ENCODE peak calls at places on chromosomes 13 and 19, in six cellular contexts. C is stomach, X is IMR-90, T is H1, E is mammary epithelial cell, S is foreskin keratinocyte. R is an unnamed sample. For H3K4me1, the result is how much of the 10 kb centered on the place peaks cover.

GRCh38 chr19:53333071-53333465 is 481 bp upstream of the ZNF845 start:
- DNase-seq in C (peak), E (no peak), S (no peak), T (no peak), X (no peak), R (peak)

GRCh38 chr19:39599116-39599515 is 3.2 kb upstream of the LGALS13 start:
- DNase-seq in C (no peak), T (peak), E (peak), X (peak), S (no peak), R (peak)

GRCh38 chr19:5822181-5822844 is 17.2 kb downstream of the FUT6 start:
- DNase-seq in X (no peak), T (no peak), S (no peak), C (peak), E (no peak), R (no peak)

GRCh38 chr13:109665781-109666249 is 120.6 kb downstream of the IRS2 start:
- DNase-seq in T (no peak), E (no peak), S (no peak), X (no peak), C (no peak), R (peak)

GRCh38 chr13:99960663-99961440 is 10.7 kb downstream of the ZIC5 start:
- DNase-seq in S (no peak), X (no peak), E (no peak), T (no peak), C (peak), R (no peak)

GRCh38 chr13:26785845-26786630 is 25.5 kb upstream of the GPR12 start:
- DNase-seq in T (peak), S (no peak), E (peak), C (peak), X (no peak), R (peak)

GRCh38 chr13:98476538-98476966 is 100.4 kb downstream of the STK24 start:
- DNase-seq in X (peak), E (peak), C (peak), T (no peak), S (peak), R (peak)

GRCh38 chr19:48468806-48469055 is 438 bp upstream of the CYTH2 start:
- DNase-seq in E (no peak), C (no peak), X (no peak), S (no peak), T (no peak), R (no peak)

GRCh38 chr13:30679483-30680330 is 55.6 kb upstream of the ALOX5AP start:
- DNase-seq in S (no peak), T (no peak), C (no peak), X (peak), E (no peak), R (peak)

GRCh38 chr19:32122258-32122657 is 223.2 kb upstream of the ZNF507 start:
- DNase-seq in S (no peak), E (no peak), T (no peak), C (no peak), X (no peak), R (no peak)
- H3K4me1 ChIP-seq in S (under half), E (under half), T (under half), C (under half), X (under half), R (under half)

GRCh38 chr13:41098761-41099160 is 33.8 kb downstream of the KBTBD6 start:
- DNase-seq in C (no peak), X (no peak), S (no peak), T (no peak), E (no peak), R (no peak)

GRCh38 chr13:41099986-41100385 is 32.6 kb downstream of the KBTBD6 start:
- DNase-seq in E (no peak), T (no peak), C (no peak), X (no peak), S (no peak), R (no peak)
- H3K27ac ChIP-seq in E (no peak), T (no peak), C (no peak), X (no peak), S (no peak), R (no peak)

GRCh38 chr19:29909545-29909944 is 32.5 kb upstream of the URI1 start:
- DNase-seq in T (no peak), C (no peak), E (no peak), S (no peak), X (no peak), R (no peak)
- TF ChIP-seq CTCF in T (no peak), C (no peak), E (no peak), S (no peak), X (no peak), R (no peak)

DNA sequence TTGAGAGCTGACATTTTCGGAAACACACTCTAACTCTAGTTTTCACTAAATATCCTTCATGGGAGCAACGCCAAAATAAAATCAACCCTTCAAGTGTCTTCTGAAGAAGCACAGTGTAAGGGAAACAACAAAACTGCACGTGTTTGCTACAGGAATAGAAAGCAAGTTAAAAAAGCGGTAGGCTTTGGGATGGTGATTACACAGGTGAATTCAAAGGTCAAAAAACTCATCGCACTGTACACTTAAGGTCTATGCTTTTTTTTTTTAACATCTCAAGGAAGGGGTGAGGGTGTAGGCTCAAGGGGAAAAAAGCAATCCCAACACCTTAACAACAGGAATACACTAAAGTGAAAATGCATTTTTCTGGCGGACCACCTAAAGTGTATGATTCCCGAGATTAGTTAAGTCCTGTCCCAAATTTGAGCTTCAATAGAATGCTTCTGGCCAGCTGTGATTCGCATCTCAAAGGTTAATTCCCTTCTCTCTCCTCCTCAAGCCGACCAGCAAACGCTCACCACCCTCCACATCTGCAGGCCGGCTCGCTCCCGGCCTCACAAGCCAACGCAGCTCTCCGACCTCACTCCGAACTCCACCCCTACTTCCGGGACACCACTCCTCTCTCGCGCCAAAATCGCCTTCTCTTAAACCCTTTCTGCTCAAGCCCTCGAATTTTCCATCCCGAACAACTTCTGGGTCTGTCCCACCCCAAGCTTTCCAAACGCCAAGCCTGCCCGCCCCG is 1.1 kb downstream of the ARGLU1 start:
- DNase-seq in C (peak), E (peak), X (peak), T (no peak), S (no peak), R (peak)
- H3K4me1 ChIP-seq in C (under half), E (under half), X (under half), T (under half), S (under half), R (under half)

DNA sequence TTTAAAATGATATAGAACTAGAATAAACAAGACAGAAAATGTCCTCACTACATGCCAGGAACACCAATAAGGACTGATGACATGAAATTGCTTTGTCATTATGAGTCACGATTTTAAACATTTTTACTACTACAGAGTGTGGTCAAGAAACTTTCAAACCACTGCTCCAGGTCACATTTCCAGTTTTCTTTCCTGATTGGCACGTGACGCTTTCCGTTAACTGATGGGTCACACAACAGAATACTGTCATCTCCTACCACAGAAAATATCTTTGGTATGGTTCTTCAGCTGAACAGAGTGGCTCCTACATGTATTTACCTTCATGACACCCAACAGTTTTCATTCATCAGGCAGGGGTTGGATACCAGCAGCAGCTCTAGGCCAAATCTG is 147.2 kb downstream of the RNF17 start:
- DNase-seq in X (peak), E (peak), S (no peak), T (no peak), C (no peak), R (no peak)
- H3K27ac ChIP-seq in X (peak), E (no peak), S (no peak), T (no peak), C (no peak), R (no peak)

DNA sequence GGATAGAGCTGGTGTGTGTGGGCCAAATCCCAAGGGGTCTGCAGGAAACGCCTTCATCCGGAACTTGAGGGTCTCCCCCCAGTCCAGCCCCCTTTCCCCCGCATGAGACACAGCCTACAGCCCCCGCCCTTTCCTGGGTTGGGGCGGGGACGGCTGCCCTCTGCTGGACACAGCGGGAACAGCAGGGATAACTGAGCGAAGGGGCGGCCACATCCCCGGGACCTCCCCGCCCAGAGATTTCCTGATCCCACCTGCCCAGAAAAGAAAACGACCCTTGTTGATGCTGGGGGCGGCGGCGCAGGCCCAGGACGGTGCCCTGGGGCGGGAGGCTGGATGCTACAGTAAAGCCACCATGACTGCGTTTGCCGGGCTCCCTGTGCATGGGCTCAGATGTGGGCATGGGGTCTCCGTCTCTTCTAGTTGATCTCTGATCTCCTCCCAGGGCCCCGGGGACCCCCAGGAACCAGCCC is 14.2 kb downstream of the ONECUT3 start:
- DNase-seq in X (no peak), C (peak), T (peak), S (no peak), E (no peak), R (peak)
- TF ChIP-seq CTCF in X (peak), C (peak), T (peak), S (peak), E (peak), R (peak)

GRCh38 chr19:7211191-7211988 is 82.8 kb downstream of the INSR start:
- DNase-seq in S (no peak), T (no peak), C (peak), X (peak), E (no peak), R (peak)

GRCh38 chr19:7214329-7215089 is 79.7 kb downstream of the INSR start:
- DNase-seq in C (no peak), X (no peak), E (no peak), T (no peak), S (no peak), R (no peak)

GRCh38 chr19:7215176-7215575 is 79.0 kb downstream of the INSR start:
- DNase-seq in S (no peak), C (no peak), T (no peak), X (no peak), E (no peak), R (no peak)

GRCh38 chr19:7213628-7214328 is 80.4 kb downstream of the INSR start:
- DNase-seq in S (no peak), X (no peak), C (no peak), E (peak), T (no peak), R (peak)

GRCh38 chr19:7210359-7210758 is 83.9 kb downstream of the INSR start:
- DNase-seq in S (no peak), E (no peak), X (no peak), T (no peak), C (no peak), R (no peak)
- H3K4me1 ChIP-seq in S (under half), E (under half), X (under half), T (under half), C (under half), R (under half)